ENCODE peak calls at places on chromosome 10, in five cellular contexts. A, U, R, N and L are unnamed samples.

GRCh38 chr10:124290095-124290795 is 128.5 kb downstream of the OAT start:
- DNase-seq in A (peak; percentile 6), U (peak; percentile 92), R (no peak), N (peak; percentile 32), L (peak; percentile 47)

GRCh38 chr10:120945801-120946302 is 94.7 kb downstream of the WDR11 start:
- DNase-seq in A (no peak), U (no peak), R (no peak), N (no peak), L (no peak)

GRCh38 chr10:119496282-119496681 is 46.2 kb downstream of the RGS10 start:
- DNase-seq in A (no peak), U (peak; percentile 56), R (no peak), N (no peak), L (peak; percentile 28)

GRCh38 chr10:15430969-15431791 is 60.1 kb upstream of the FAM171A1 start:
- DNase-seq in A (no peak), U (no peak), R (no peak), N (no peak), L (no peak)

GRCh38 chr10:103683851-103684250 is 171.5 kb downstream of the SH3PXD2A start:
- DNase-seq in A (no peak), U (no peak), R (no peak), N (peak; percentile 47), L (peak; percentile 30)

GRCh38 chr10:119316729-119317097 is 109.3 kb downstream of the GRK5 start:
- DNase-seq in A (peak; percentile 92), U (peak; percentile 97), R (no peak), N (no peak), L (peak; percentile 92)

GRCh38 chr10:11265486-11265885 is 247.8 kb downstream of the CELF2 start:
- DNase-seq in A (no peak), U (no peak), R (no peak), N (no peak), L (no peak)

GRCh38 chr10:115657161-115657850 is 564.1 kb downstream of the ATRNL1 start:
- DNase-seq in A (no peak), U (peak; percentile 59), R (no peak), N (no peak), L (no peak)

DNA sequence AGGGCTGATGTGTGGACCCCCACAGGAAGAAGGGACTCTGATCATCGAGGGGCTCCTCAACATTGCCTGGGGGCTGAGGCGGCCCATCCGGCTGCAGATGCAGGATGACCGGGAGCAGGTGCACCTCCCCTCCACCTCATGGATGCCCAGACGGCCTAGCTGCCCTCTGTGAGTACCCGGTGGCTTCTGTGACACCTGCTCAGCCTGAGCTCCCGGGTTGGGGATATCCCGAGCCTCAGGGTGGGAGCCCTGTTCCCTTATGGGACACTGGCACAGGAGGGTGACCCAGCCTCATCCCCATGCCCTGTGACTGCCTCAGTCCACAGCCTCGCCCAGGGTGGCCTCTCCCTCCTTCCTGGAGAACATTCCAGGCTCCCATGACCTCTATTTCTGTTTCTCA is 3.9 kb upstream of the DEPP1 start:
- DNase-seq in A (no peak), U (no peak), R (no peak), N (no peak), L (no peak)
- H2AK5ac ChIP-seq in A (peak overlapping the region; percentile 94), U (peak overlapping the region; percentile 81), R (no peak overlapping the region), N (no peak overlapping the region), L (no peak overlapping the region)

GRCh38 chr10:47195274-47195885 is 104.6 kb upstream of the GDF10 start:
- DNase-seq in A (no peak), U (no peak), R (no peak), N (no peak), L (no peak)

GRCh38 chr10:47190301-47190700 is 109.7 kb upstream of the GDF10 start:
- DNase-seq in A (no peak), U (no peak), R (no peak), N (no peak), L (no peak)

GRCh38 chr10:47190802-47191450 is 109.1 kb upstream of the GDF10 start:
- DNase-seq in A (no peak), U (no peak), R (no peak), N (no peak), L (no peak)

GRCh38 chr10:47189802-47190201 is 110.2 kb upstream of the GDF10 start:
- DNase-seq in A (no peak), U (no peak), R (no peak), N (no peak), L (no peak)

DNA sequence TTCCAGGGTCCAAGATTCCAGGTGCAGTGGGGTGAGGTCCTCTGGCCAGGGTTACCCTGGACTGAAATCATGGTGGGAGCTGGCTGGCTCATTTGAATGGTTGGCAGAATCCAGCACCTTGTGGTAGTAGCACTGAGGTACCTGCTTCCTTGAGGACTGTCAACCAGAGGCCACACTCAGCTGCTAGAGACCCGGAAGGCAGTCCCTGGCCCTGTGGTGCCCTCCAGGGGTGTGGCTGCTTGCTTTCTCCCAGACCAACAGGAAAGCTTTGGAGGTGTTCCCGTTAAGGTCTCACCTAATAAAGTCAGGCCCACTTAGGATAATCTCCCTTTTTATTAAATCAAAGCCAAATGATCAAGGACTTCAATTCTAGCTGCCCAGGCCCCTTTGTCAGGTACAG is 107.7 kb upstream of the GDF10 start:
- DNase-seq in A (no peak), U (no peak), R (no peak), N (no peak), L (no peak)
- H3K23ac ChIP-seq in A (no peak overlapping the region), U (no peak overlapping the region), R (no peak overlapping the region), N (no peak overlapping the region), L (no peak overlapping the region)

GRCh38 chr10:5547934-5548660 is 23.3 kb downstream of the CALML3 start:
- DNase-seq in A (no peak), U (peak; percentile 34), R (no peak), N (no peak), L (no peak)

GRCh38 chr10:5551531-5552375 is 27.0 kb downstream of the CALML3 start:
- DNase-seq in A (peak; percentile 47), U (peak; percentile 70), R (no peak), N (no peak), L (no peak)

GRCh38 chr10:5550621-5551530 is 26.1 kb downstream of the CALML3 start:
- DNase-seq in A (peak; percentile 53), U (peak; percentile 73), R (no peak), N (no peak), L (no peak)

GRCh38 chr10:5549462-5550249 is 24.9 kb downstream of the CALML3 start:
- DNase-seq in A (no peak), U (no peak), R (no peak), N (no peak), L (no peak)

DNA sequence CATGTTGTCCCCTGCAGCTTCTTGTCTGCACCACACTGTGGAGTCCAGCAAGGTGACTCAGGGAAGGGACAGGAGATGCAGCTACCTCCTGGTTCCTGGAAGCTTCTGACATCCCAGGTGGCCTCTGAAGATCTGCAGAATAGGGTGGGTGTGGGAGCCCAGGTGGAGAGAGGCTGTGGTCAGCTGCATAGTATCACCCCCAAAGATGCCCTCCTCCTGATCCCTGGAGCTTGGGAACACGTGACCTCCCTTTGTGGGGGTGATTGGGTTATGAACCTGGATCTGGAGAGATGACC is 25.4 kb downstream of the CALML3 start:
- DNase-seq in A (no peak), U (no peak), R (no peak), N (no peak), L (no peak)
- H2AK5ac ChIP-seq in A (peak overlapping the region; percentile 65), U (peak overlapping the region; percentile 1), R (no peak overlapping the region), N (no peak overlapping the region), L (no peak overlapping the region)

GRCh38 chr10:458466-458865 is 231.0 kb downstream of the DIP2C start:
- DNase-seq in A (no peak), U (no peak), R (no peak), N (peak; percentile 26), L (no peak)
- H3K23ac ChIP-seq in A (no peak overlapping the region), U (no peak overlapping the region), R (no peak overlapping the region), N (no peak overlapping the region), L (no peak overlapping the region)

DNA sequence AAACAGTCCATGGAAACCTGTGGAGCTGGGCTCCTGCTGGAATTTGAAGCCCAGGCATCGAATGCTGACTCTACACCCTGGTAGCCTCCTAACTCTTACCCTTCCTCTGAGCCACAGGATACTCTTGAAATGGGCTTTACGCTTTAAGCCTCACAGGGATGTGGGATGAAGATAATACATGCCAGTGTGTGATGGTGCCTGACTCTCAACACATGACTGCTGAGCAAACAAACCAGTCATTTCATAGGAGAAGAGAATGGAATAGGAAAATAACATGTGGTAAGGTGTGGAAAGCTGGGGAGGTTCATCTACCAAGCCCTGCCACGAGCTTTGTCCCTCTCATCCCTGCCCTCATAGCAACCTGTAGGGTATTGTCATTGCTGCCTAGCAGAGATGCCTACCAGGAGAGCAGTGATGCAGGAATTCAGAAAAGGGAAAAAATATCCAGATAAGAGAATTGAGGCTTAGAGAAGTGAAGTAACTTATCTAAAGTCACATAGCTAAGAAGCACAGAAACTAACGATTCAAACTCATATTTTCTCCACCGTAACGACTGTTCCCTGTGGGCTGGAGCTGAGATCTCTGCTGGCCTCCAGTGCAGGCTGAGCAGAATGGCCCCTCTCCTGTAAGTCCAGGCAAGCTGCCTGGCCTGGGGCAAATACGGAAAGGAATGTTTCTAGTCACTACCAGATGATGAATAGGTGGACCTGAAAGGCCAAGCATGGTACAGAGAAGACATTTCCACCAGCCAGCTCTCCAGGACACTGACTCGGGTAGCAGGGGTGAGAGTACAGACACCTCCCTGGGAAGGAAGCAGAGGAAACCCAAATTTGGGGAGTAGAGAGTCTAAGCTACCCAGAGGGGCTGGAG is 90.2 kb upstream of the DUSP5 start:
- DNase-seq in A (no peak), U (no peak), R (no peak), N (no peak), L (peak; percentile 60)
- H2AK5ac ChIP-seq in A (peak overlapping the region; percentile 96), U (peak overlapping the region; percentile 67), R (no peak overlapping the region), N (no peak overlapping the region), L (peak overlapping the region; percentile 7)

GRCh38 chr10:130047336-130047735 is 63.3 kb downstream of the C10orf143 start:
- DNase-seq in A (no peak), U (no peak), R (peak; percentile 32), N (no peak), L (no peak)

GRCh38 chr10:130044067-130045061 is 66.3 kb downstream of the C10orf143 start:
- DNase-seq in A (no peak), U (no peak), R (peak; percentile 42), N (no peak), L (no peak)

GRCh38 chr10:130046591-130046990 is 64.0 kb downstream of the C10orf143 start:
- DNase-seq in A (no peak), U (no peak), R (no peak), N (no peak), L (no peak)

GRCh38 chr10:130045091-130045652 is 65.5 kb downstream of the C10orf143 start:
- DNase-seq in A (no peak), U (no peak), R (peak; percentile 77), N (peak; percentile 86), L (peak; percentile 78)

DNA sequence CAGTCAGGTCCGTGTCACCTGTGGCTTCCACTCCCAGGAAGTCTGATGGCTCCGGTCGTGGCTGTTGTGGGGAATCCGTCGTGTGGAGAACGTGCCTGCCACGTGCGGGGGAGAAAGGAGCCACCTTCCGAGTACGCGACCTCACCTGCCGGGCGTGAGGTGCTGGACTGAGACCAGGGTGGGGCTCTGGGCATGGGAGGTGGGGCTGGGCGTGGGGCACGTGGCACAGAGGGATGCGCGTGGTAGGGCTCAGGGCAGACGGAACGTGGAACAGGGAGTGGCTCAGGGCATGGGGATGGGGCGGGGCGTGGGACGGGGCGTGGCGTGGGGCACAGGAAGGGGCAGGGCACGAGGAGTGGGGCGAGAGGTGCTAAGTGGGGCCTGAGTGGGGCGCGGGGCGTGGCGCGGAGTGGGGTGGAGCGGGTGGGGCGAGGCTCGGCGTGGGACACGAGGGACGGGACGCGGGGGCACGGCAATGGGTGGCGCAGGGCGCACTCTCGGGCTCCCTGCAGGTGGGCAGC is 64.8 kb downstream of the C10orf143 start:
- DNase-seq in A (no peak), U (no peak), R (peak; percentile 13), N (no peak), L (no peak)
- H3K23ac ChIP-seq in A (no peak overlapping the region), U (no peak overlapping the region), R (no peak overlapping the region), N (no peak overlapping the region), L (no peak overlapping the region)

GRCh38 chr10:96233959-96234358 is 37.4 kb downstream of the BLNK start:
- DNase-seq in A (no peak), U (no peak), R (no peak), N (no peak), L (no peak)
- H2AK5ac ChIP-seq in A (no peak overlapping the region), U (no peak overlapping the region), R (no peak overlapping the region), N (no peak overlapping the region), L (no peak overlapping the region)